ENCODE peak calls at places on chromosomes 13 and 19, in four cellular contexts. One of them, this sample, is unnamed. For H3K36me3, the result is how much of the 10 kb centered on the place peaks cover.

GRCh38 chr13:103349664-103350063 is 283.4 kb upstream of the SLC10A2 start:
- ATAC-seq in HepG2: no peak
- ATAC-seq in HCT116: no peak
- ATAC-seq in heart left ventricle: peak
- ATAC-seq in this sample: no peak

GRCh38 chr13:95623141-95623540 is 21.4 kb downstream of the DZIP1 start:
- ATAC-seq in HepG2: no peak
- ATAC-seq in HCT116: no peak
- ATAC-seq in heart left ventricle: no peak
- ATAC-seq in this sample: no peak

GRCh38 chr13:30429721-30430694 is 7.7 kb downstream of the UBE2L5 start:
- ATAC-seq in HepG2: no peak
- ATAC-seq in HCT116: peak
- ATAC-seq in heart left ventricle: no peak
- ATAC-seq in this sample: peak

GRCh38 chr13:112185466-112185865 is 118.5 kb downstream of the SOX1 start:
- ATAC-seq in HepG2: no peak
- ATAC-seq in HCT116: no peak
- ATAC-seq in heart left ventricle: no peak
- ATAC-seq in this sample: no peak

GRCh38 chr19:6750062-6750461 is 10.6 kb downstream of the TRIP10 start:
- ATAC-seq in HepG2: no peak
- ATAC-seq in HCT116: no peak
- ATAC-seq in heart left ventricle: peak
- ATAC-seq in this sample: peak

GRCh38 chr19:48795855-48796142 is 15.0 kb downstream of the BCAT2 start:
- ATAC-seq in HepG2: peak
- ATAC-seq in HCT116: peak
- ATAC-seq in heart left ventricle: peak
- ATAC-seq in this sample: peak

GRCh38 chr19:11481777-11482383 is 1.0 kb upstream of the ELAVL3 start:
- ATAC-seq in HepG2: peak
- ATAC-seq in HCT116: peak
- ATAC-seq in heart left ventricle: peak
- ATAC-seq in this sample: peak

GRCh38 chr13:109204657-109205056 is 575.2 kb downstream of the MYO16 start:
- ATAC-seq in HepG2: no peak
- ATAC-seq in HCT116: no peak
- ATAC-seq in heart left ventricle: no peak
- ATAC-seq in this sample: no peak

GRCh38 chr13:33798023-33798422 is 19.9 kb upstream of the RFC3 start:
- ATAC-seq in HepG2: no peak
- ATAC-seq in HCT116: no peak
- ATAC-seq in heart left ventricle: peak
- ATAC-seq in this sample: no peak

GRCh38 chr19:45524575-45525129 is 17.4 kb downstream of the VASP start:
- ATAC-seq in HepG2: no peak
- ATAC-seq in HCT116: no peak
- ATAC-seq in heart left ventricle: peak
- ATAC-seq in this sample: no peak

GRCh38 chr13:30442854-30443379 is 20.6 kb downstream of the UBE2L5 start:
- ATAC-seq in HepG2: no peak
- ATAC-seq in HCT116: no peak
- ATAC-seq in heart left ventricle: no peak
- ATAC-seq in this sample: no peak

GRCh38 chr13:44797685-44798084 is 191.6 kb downstream of the NUFIP1 start:
- ATAC-seq in HepG2: no peak
- ATAC-seq in HCT116: no peak
- ATAC-seq in heart left ventricle: no peak
- ATAC-seq in this sample: no peak

GRCh38 chr13:23739597-23739996 is 149.6 kb downstream of the MIPEP start:
- ATAC-seq in HepG2: no peak
- ATAC-seq in HCT116: no peak
- ATAC-seq in heart left ventricle: peak
- ATAC-seq in this sample: no peak

GRCh38 chr19:10334340-10335148 is 1.2 kb upstream of the RAVER1 start:
- ATAC-seq in HepG2: peak
- ATAC-seq in HCT116: peak
- ATAC-seq in heart left ventricle: peak
- ATAC-seq in this sample: peak

GRCh38 chr13:22073718-22074117 is 402.8 kb downstream of the FGF9 start:
- ATAC-seq in HepG2: no peak
- ATAC-seq in HCT116: no peak
- ATAC-seq in heart left ventricle: no peak
- ATAC-seq in this sample: no peak

GRCh38 chr19:28333909-28334308 is 879.0 kb downstream of the UQCRFS1 start:
- ATAC-seq in HepG2: no peak
- ATAC-seq in HCT116: no peak
- ATAC-seq in heart left ventricle: no peak
- ATAC-seq in this sample: no peak

GRCh38 chr13:113915786-113916329 is 52.0 kb upstream of the GAS6 start:
- ATAC-seq in HepG2: no peak
- ATAC-seq in HCT116: no peak
- ATAC-seq in heart left ventricle: no peak
- ATAC-seq in this sample: peak

GRCh38 chr19:30669329-30670010 is 297.3 kb downstream of the ZNF536 start:
- ATAC-seq in HepG2: peak
- ATAC-seq in HCT116: peak
- ATAC-seq in heart left ventricle: peak
- ATAC-seq in this sample: no peak

GRCh38 chr19:56476671-56477428 is at the start of gene ZNF667:
- ATAC-seq in HepG2: no peak
- ATAC-seq in HCT116: no peak
- ATAC-seq in heart left ventricle: no peak
- ATAC-seq in this sample: no peak

GRCh38 chr13:98129059-98129741 is 13.7 kb upstream of the FARP1 start:
- ATAC-seq in HepG2: no peak
- ATAC-seq in HCT116: no peak
- ATAC-seq in heart left ventricle: no peak
- ATAC-seq in this sample: no peak

GRCh38 chr13:30382836-30383525 is 39.3 kb upstream of the UBE2L5 start:
- ATAC-seq in HepG2: no peak
- ATAC-seq in HCT116: no peak
- ATAC-seq in heart left ventricle: no peak
- ATAC-seq in this sample: no peak

GRCh38 chr19:55152017-55152416 is 3.0 kb upstream of the TNNT1 start:
- ATAC-seq in HepG2: no peak
- ATAC-seq in HCT116: peak
- ATAC-seq in heart left ventricle: no peak
- ATAC-seq in this sample: no peak

GRCh38 chr13:71274923-71275593 is 591.9 kb downstream of the DACH1 start:
- ATAC-seq in HepG2: no peak
- ATAC-seq in HCT116: no peak
- ATAC-seq in heart left ventricle: no peak
- ATAC-seq in this sample: no peak

GRCh38 chr13:21304256-21304655 is 127.8 kb downstream of the MRPL57 start:
- ATAC-seq in HepG2: no peak
- ATAC-seq in HCT116: no peak
- ATAC-seq in heart left ventricle: no peak
- ATAC-seq in this sample: no peak

GRCh38 chr19:17020823-17021222 is 5.8 kb downstream of the CPAMD8 start:
- ATAC-seq in HepG2: no peak
- ATAC-seq in HCT116: peak
- ATAC-seq in heart left ventricle: no peak
- ATAC-seq in this sample: no peak

GRCh38 chr13:31221057-31221456 is 21.3 kb downstream of the B3GLCT start:
- ATAC-seq in HepG2: no peak
- ATAC-seq in HCT116: no peak
- ATAC-seq in heart left ventricle: peak
- ATAC-seq in this sample: no peak

GRCh38 chr19:14954071-14954655 is 12.9 kb downstream of the OR7C2 start:
- ATAC-seq in HepG2: no peak
- ATAC-seq in HCT116: peak
- ATAC-seq in heart left ventricle: no peak
- ATAC-seq in this sample: no peak

GRCh38 chr19:42553292-42554045 is 25.2 kb upstream of the CEACAM1 start:
- ATAC-seq in HepG2: peak
- ATAC-seq in HCT116: peak
- ATAC-seq in heart left ventricle: peak
- ATAC-seq in this sample: no peak

GRCh38 chr13:110306340-110306959 is 507 bp downstream of the COL4A1 start:
- ATAC-seq in HepG2: no peak
- ATAC-seq in HCT116: no peak
- ATAC-seq in heart left ventricle: no peak
- ATAC-seq in this sample: no peak

GRCh38 chr19:52020506-52020905 is 7.7 kb downstream of the ZNF614 start:
- ATAC-seq in HepG2: no peak
- ATAC-seq in HCT116: no peak
- ATAC-seq in heart left ventricle: no peak
- ATAC-seq in this sample: no peak

GRCh38 chr13:112684041-112684440 is 5.8 kb upstream of the ATP11A start:
- ATAC-seq in HepG2: no peak
- ATAC-seq in HCT116: no peak
- ATAC-seq in heart left ventricle: no peak
- ATAC-seq in this sample: no peak

GRCh38 chr13:102902789-102903347 is 57.0 kb downstream of the ERCC5 start:
- ATAC-seq in HepG2: peak
- ATAC-seq in HCT116: peak
- ATAC-seq in heart left ventricle: peak
- ATAC-seq in this sample: no peak

GRCh38 chr13:35833571-35834305 is 297.4 kb downstream of the DCLK1 start:
- ATAC-seq in HepG2: no peak
- ATAC-seq in HCT116: no peak
- ATAC-seq in heart left ventricle: no peak
- ATAC-seq in this sample: no peak
- H3K27ac ChIP-seq in HepG2: no peak
- H3K27ac ChIP-seq in HCT116: no peak
- H3K27ac ChIP-seq in heart left ventricle: no peak
- H3K27ac ChIP-seq in this sample: no peak

GRCh38 chr19:3404324-3405260 is 38.2 kb downstream of the NFIC start:
- ATAC-seq in HepG2: no peak
- ATAC-seq in HCT116: no peak
- ATAC-seq in heart left ventricle: peak
- ATAC-seq in this sample: peak
- TF ChIP-seq POLR2A in HepG2: no peak
- TF ChIP-seq POLR2A in HCT116: no peak
- TF ChIP-seq POLR2A in heart left ventricle: no peak
- TF ChIP-seq POLR2A in this sample: peak

GRCh38 chr19:3975144-3975543 is 4.2 kb upstream of the DAPK3 start:
- ATAC-seq in HepG2: no peak
- ATAC-seq in HCT116: no peak
- ATAC-seq in heart left ventricle: no peak
- ATAC-seq in this sample: no peak

GRCh38 chr19:3975637-3976087 is 4.8 kb upstream of the DAPK3 start:
- ATAC-seq in HepG2: no peak
- ATAC-seq in HCT116: no peak
- ATAC-seq in heart left ventricle: no peak
- ATAC-seq in this sample: no peak

GRCh38 chr19:3978145-3978544 is 7.1 kb downstream of the EEF2 start:
- ATAC-seq in HepG2: no peak
- ATAC-seq in HCT116: no peak
- ATAC-seq in heart left ventricle: no peak
- ATAC-seq in this sample: no peak

GRCh38 chr19:3977242-3978143 is 6.6 kb upstream of the DAPK3 start:
- ATAC-seq in HepG2: peak
- ATAC-seq in HCT116: peak
- ATAC-seq in heart left ventricle: peak
- ATAC-seq in this sample: no peak

GRCh38 chr19:3976495-3977241 is 5.8 kb upstream of the DAPK3 start:
- ATAC-seq in HepG2: peak
- ATAC-seq in HCT116: peak
- ATAC-seq in heart left ventricle: no peak
- ATAC-seq in this sample: no peak
- H3K36me3 ChIP-seq in HepG2: half or more
- H3K36me3 ChIP-seq in HCT116: half or more
- H3K36me3 ChIP-seq in heart left ventricle: half or more
- H3K36me3 ChIP-seq in this sample: half or more

GRCh38 chr19:50264483-50265186 is 61.2 kb downstream of the MYH14 start:
- ATAC-seq in HepG2: peak
- ATAC-seq in HCT116: peak
- ATAC-seq in heart left ventricle: peak
- ATAC-seq in this sample: no peak
- H3K27ac ChIP-seq in HepG2: no peak
- H3K27ac ChIP-seq in HCT116: no peak
- H3K27ac ChIP-seq in heart left ventricle: no peak
- H3K27ac ChIP-seq in this sample: no peak

GRCh38 chr19:1875646-1876493 is 9.4 kb downstream of the ABHD17A start:
- ATAC-seq in HepG2: peak
- ATAC-seq in HCT116: peak
- ATAC-seq in heart left ventricle: peak
- ATAC-seq in this sample: peak
- TF ChIP-seq POLR2A in HepG2: peak
- TF ChIP-seq POLR2A in HCT116: peak
- TF ChIP-seq POLR2A in heart left ventricle: peak
- TF ChIP-seq POLR2A in this sample: peak

This sample was measured in gastroesophageal sphincter.